ENCODE peak calls at places on chromosomes 13 and 19, in six cellular contexts. Q is left lung, L is Panc1, H is epithelial cell of esophagus, B is right atrium auricular region, C is fibroblast of the aortic adventitia. U is an unnamed sample.
A peak's percentile ranks its signal among the peaks of the same experiment; 100 is the strongest.

GRCh38 chr13:55999709-56000108 is 1141.0 kb upstream of the PRR20A start:
- DNase-seq in Q (no peak), L (no peak), H (no peak), B (no peak), C (no peak), U (no peak)

GRCh38 chr19:48746738-48747575 is at the start of gene IZUMO1:
- DNase-seq in Q (peak; percentile 82), L (peak; percentile 48), H (peak; percentile 83), B (peak; percentile 87), C (peak; percentile 87), U (peak; percentile 67)

GRCh38 chr19:27890696-27891095 is 1322.3 kb downstream of the UQCRFS1 start:
- DNase-seq in Q (no peak), L (no peak), H (no peak), B (no peak), C (no peak), U (no peak)

GRCh38 chr13:21240586-21240985 is 64.1 kb downstream of the MRPL57 start:
- DNase-seq in Q (no peak), L (no peak), H (peak; percentile 60), B (no peak), C (peak; percentile 55), U (peak; percentile 77)

GRCh38 chr13:37657134-37657533 is 58.6 kb upstream of the POSTN start:
- DNase-seq in Q (no peak), L (no peak), H (peak; percentile 61), B (no peak), C (peak; percentile 82), U (peak; percentile 46)

GRCh38 chr19:33437351-33438015 is 64.0 kb downstream of the CEBPG start:
- DNase-seq in Q (peak; percentile 20), L (no peak), H (no peak), B (no peak), C (no peak), U (no peak)

GRCh38 chr13:44618326-44618725 is 42.2 kb upstream of the TSC22D1 start:
- DNase-seq in Q (no peak), L (no peak), H (no peak), B (no peak), C (no peak), U (peak; percentile 67)

GRCh38 chr13:67374391-67374790 is 144.3 kb upstream of the PCDH9 start:
- DNase-seq in Q (no peak), L (no peak), H (no peak), B (no peak), C (no peak), U (no peak)

GRCh38 chr13:36548129-36548528 is 115.8 kb downstream of the CCNA1 start:
- DNase-seq in Q (no peak), L (no peak), H (no peak), B (no peak), C (no peak), U (no peak)

GRCh38 chr13:35534343-35534742 is 57.9 kb upstream of the MAB21L1 start:
- DNase-seq in Q (no peak), L (no peak), H (no peak), B (no peak), C (no peak), U (no peak)

DNA sequence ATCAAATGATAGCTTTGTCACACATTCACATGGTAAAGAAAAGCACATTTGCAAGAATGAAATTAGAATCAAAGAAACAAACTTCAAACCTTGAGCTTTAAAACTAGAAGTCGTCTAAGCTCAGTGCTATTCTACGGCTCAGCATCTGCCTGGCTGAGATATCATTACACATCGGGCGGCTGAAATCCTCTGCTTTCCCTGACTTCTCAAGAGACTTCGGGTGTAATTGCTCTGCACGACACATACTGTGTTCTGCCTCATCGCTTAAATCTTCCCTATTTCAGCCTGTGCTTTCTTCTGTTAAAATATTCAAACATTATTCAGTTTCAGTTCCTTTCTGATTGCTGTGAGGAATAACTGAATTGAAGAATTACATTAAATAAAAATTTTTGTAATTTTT is 265.3 kb downstream of the NALCN start:
- DNase-seq in Q (no peak), L (no peak), H (no peak), B (no peak), C (peak; percentile 58), U (peak; percentile 62)
- TF ChIP-seq CTCF in Q (no peak), L (no peak), H (no peak), B (no peak), C (no peak), U (no peak)

DNA sequence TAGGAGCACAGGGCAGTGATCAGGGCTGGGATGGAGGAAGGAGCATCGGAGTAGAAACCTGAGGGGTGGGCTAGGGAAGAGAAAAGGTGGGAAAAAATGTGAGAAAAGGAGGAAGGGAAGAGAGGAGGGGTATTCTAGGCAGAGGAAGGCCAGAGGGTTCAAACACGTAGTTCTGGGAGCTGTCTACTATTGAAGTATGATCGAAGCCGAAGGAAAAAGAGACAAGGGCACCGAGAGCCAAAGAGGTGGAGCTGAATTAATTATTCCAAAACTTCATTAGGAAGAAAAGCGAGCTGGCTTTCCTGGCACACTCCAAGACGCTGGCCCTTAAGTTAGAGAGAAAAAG is 7.8 kb downstream of the DLL3 start:
- DNase-seq in Q (no peak), L (peak; percentile 80), H (no peak), B (no peak), C (no peak), U (no peak)
- H3K4me3 ChIP-seq in Q (no peak overlapping the region), L (peak overlapping the region; percentile 58), H (peak overlapping the region; percentile 16), B (peak overlapping the region; percentile 46), C (peak overlapping the region; percentile 65), U (peak overlapping the region; percentile 29)

GRCh38 chr19:15098505-15098904 is 8.7 kb upstream of the SYDE1 start:
- DNase-seq in Q (no peak), L (no peak), H (peak; percentile 78), B (no peak), C (no peak), U (no peak)

GRCh38 chr19:15099017-15099582 is 8.1 kb upstream of the SYDE1 start:
- DNase-seq in Q (no peak), L (no peak), H (no peak), B (no peak), C (no peak), U (no peak)

GRCh38 chr19:15104411-15104810 is 2.8 kb upstream of the SYDE1 start:
- DNase-seq in Q (no peak), L (no peak), H (no peak), B (no peak), C (no peak), U (no peak)

GRCh38 chr19:15104003-15104402 is 3.2 kb upstream of the SYDE1 start:
- DNase-seq in Q (no peak), L (no peak), H (no peak), B (no peak), C (no peak), U (no peak)

GRCh38 chr19:15101479-15102082 is 5.6 kb upstream of the SYDE1 start:
- DNase-seq in Q (no peak), L (peak; percentile 30), H (peak; percentile 66), B (no peak), C (peak; percentile 54), U (peak; percentile 36)
- TF ChIP-seq CTCF in Q (peak; percentile 67), L (peak; percentile 78), H (peak; percentile 69), B (peak; percentile 75), C (peak; percentile 72), U (peak; percentile 75)

DNA sequence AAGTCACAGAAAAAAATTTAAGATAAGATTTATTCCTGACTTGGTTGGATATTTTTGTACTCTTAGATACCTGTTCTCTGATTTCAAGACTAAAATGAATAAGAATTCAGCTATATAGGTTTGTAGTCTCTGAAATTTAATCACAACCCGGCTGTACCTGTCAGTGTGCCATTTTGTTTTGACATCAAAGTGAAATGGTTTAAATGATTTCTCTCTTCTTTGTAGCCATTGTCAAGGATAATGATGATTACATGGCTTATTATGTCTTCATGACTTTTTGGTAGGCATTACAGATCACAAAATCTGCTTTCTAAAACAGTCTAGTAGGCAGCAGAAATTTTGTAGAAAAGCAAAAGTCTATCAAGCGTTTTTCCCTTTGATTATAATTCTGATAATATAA is 72.5 kb downstream of the PCDH17 start:
- DNase-seq in Q (no peak), L (no peak), H (no peak), B (no peak), C (no peak), U (no peak)
- H3K4me3 ChIP-seq in Q (no peak overlapping the region), L (no peak overlapping the region), H (no peak overlapping the region), B (no peak overlapping the region), C (no peak overlapping the region), U (no peak overlapping the region)

GRCh38 chr13:110138009-110138699 is 168.8 kb downstream of the COL4A1 start:
- DNase-seq in Q (peak; percentile 81), L (no peak), H (peak; percentile 84), B (peak; percentile 83), C (peak; percentile 57), U (peak; percentile 57)
- TF ChIP-seq CTCF in Q (no peak), L (no peak), H (peak; percentile 28), B (no peak), C (peak; percentile 17), U (peak; percentile 29)

DNA sequence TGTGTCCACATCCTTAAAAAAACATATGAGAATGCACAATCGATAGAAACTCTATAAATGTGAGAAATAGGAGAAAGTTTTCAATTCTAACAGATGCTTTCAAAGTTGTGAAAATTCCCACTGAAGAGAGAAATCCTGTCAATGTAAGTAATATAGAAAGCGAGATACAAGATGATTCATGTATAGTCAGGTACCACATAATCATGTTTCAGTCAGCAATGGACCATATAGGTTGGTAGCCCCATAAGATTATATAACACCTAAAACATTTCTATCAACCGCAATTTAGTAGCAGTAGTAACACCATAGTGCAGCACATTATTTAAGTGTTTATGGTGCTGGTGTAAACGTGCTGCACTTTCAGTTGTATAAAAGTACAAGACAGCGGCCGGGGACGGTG is 18.5 kb downstream of the ZNF791 start:
- DNase-seq in Q (no peak), L (no peak), H (no peak), B (no peak), C (no peak), U (no peak)
- H3K4me3 ChIP-seq in Q (no peak overlapping the region), L (no peak overlapping the region), H (no peak overlapping the region), B (no peak overlapping the region), C (no peak overlapping the region), U (no peak overlapping the region)

U was measured in AG10803.